ENCODE peak calls at places on chromosomes 12 and 14, in eight cellular contexts. T is AG04449; P is right cardiac atrium; Z is HTR-8/SVneo; K is islet precursor cell; J is CD8-positive, alpha-beta T cell; M is choroid plexus epithelial cell; S is Daoy. V is an unnamed sample.

GRCh38 chr12:93378373-93379310 is 917 bp downstream of the NUDT4 start:
- DNase-seq in T (peak; percentile 46), P (peak; percentile 74), Z (peak; percentile 53), K (peak; percentile 79), J (peak; percentile 60), M (peak; percentile 73), S (peak; percentile 74), V (peak; percentile 57)

GRCh38 chr12:120982659-120983058 is 4.3 kb downstream of the HNF1A start:
- DNase-seq in T (no peak), P (no peak), Z (no peak), K (no peak), J (no peak), M (no peak), S (no peak), V (no peak)

GRCh38 chr14:92759300-92759678 is 10.9 kb upstream of the LGMN start:
- DNase-seq in T (no peak), P (no peak), Z (no peak), K (no peak), J (no peak), M (peak; percentile 40), S (peak; percentile 79), V (no peak)

GRCh38 chr12:55745361-55746146 is 2.6 kb downstream of the GDF11 start:
- DNase-seq in T (no peak), P (peak; percentile 83), Z (no peak), K (peak; percentile 97), J (no peak), M (peak; percentile 38), S (no peak), V (no peak)

GRCh38 chr14:60106341-60106740 is 14.6 kb downstream of the PCNX4 start:
- DNase-seq in T (no peak), P (no peak), Z (no peak), K (no peak), J (no peak), M (peak; percentile 90), S (no peak), V (peak; percentile 29)

GRCh38 chr12:112190626-112191025 is 65.3 kb downstream of the TRAFD1 start:
- DNase-seq in T (no peak), P (no peak), Z (no peak), K (peak; percentile 56), J (no peak), M (no peak), S (no peak), V (no peak)

GRCh38 chr12:101172316-101172715 is 37.7 kb downstream of the SLC5A8 start:
- DNase-seq in T (no peak), P (peak; percentile 35), Z (peak; percentile 7), K (peak; percentile 90), J (no peak), M (peak; percentile 18), S (peak; percentile 58), V (peak; percentile 21)

GRCh38 chr12:12803186-12803585 is 10.0 kb upstream of the DDX47 start:
- DNase-seq in T (no peak), P (peak; percentile 56), Z (peak; percentile 87), K (peak; percentile 93), J (peak; percentile 38), M (peak; percentile 82), S (peak; percentile 94), V (peak; percentile 82)

GRCh38 chr12:42326466-42327226 is 679 bp downstream of the PPHLN1 start:
- DNase-seq in T (peak; percentile 33), P (no peak), Z (no peak), K (no peak), J (peak; percentile 17), M (peak; percentile 38), S (peak; percentile 65), V (peak; percentile 24)

GRCh38 chr12:29160230-29160629 is 11.2 kb downstream of the FAR2 start:
- DNase-seq in T (no peak), P (no peak), Z (no peak), K (no peak), J (no peak), M (no peak), S (no peak), V (no peak)